ENCODE peak calls at places on chromosomes 13 and 19, in seven cellular contexts. One of them, this sample, is unnamed.

GRCh38 chr19:38057954-38058690 is 151.1 kb downstream of the SIPA1L3 start:
- DNase-seq in ovary: no peak
- DNase-seq in coronary artery: no peak
- DNase-seq in CD8-positive, alpha-beta T cell: no peak
- DNase-seq in fibroblast of the aortic adventitia: no peak
- DNase-seq in type B pancreatic cell: no peak
- DNase-seq in NB4: no peak
- DNase-seq in this sample: no peak

GRCh38 chr13:45681101-45681500 is 21.0 kb upstream of the CBY2 start:
- DNase-seq in ovary: no peak
- DNase-seq in coronary artery: no peak
- DNase-seq in CD8-positive, alpha-beta T cell: no peak
- DNase-seq in fibroblast of the aortic adventitia: no peak
- DNase-seq in type B pancreatic cell: no peak
- DNase-seq in NB4: no peak
- DNase-seq in this sample: no peak

GRCh38 chr13:84821261-84821660 is 939.0 kb upstream of the SLITRK1 start:
- DNase-seq in ovary: no peak
- DNase-seq in coronary artery: no peak
- DNase-seq in CD8-positive, alpha-beta T cell: no peak
- DNase-seq in fibroblast of the aortic adventitia: no peak
- DNase-seq in type B pancreatic cell: no peak
- DNase-seq in NB4: no peak
- DNase-seq in this sample: no peak

GRCh38 chr13:76980075-76980718 is 11.7 kb upstream of the CLN5 start:
- DNase-seq in ovary: peak; percentile 82
- DNase-seq in coronary artery: peak; percentile 84
- DNase-seq in CD8-positive, alpha-beta T cell: peak; percentile 93
- DNase-seq in fibroblast of the aortic adventitia: peak; percentile 55
- DNase-seq in type B pancreatic cell: peak; percentile 91
- DNase-seq in NB4: peak; percentile 76
- DNase-seq in this sample: peak; percentile 93

GRCh38 chr13:23488442-23488841 is 54.9 kb upstream of the SACS start:
- DNase-seq in ovary: no peak
- DNase-seq in coronary artery: no peak
- DNase-seq in CD8-positive, alpha-beta T cell: no peak
- DNase-seq in fibroblast of the aortic adventitia: no peak
- DNase-seq in type B pancreatic cell: no peak
- DNase-seq in NB4: no peak
- DNase-seq in this sample: no peak

GRCh38 chr13:109587689-109588088 is 198.7 kb downstream of the IRS2 start:
- DNase-seq in ovary: no peak
- DNase-seq in coronary artery: no peak
- DNase-seq in CD8-positive, alpha-beta T cell: no peak
- DNase-seq in fibroblast of the aortic adventitia: no peak
- DNase-seq in type B pancreatic cell: no peak
- DNase-seq in NB4: no peak
- DNase-seq in this sample: no peak

GRCh38 chr19:2230807-2231533 is 5.2 kb downstream of the PLEKHJ1 start:
- DNase-seq in ovary: no peak
- DNase-seq in coronary artery: no peak
- DNase-seq in CD8-positive, alpha-beta T cell: no peak
- DNase-seq in fibroblast of the aortic adventitia: no peak
- DNase-seq in type B pancreatic cell: no peak
- DNase-seq in NB4: no peak
- DNase-seq in this sample: no peak

GRCh38 chr13:114115191-114115671 is 17.2 kb downstream of the RASA3 start:
- DNase-seq in ovary: no peak
- DNase-seq in coronary artery: no peak
- DNase-seq in CD8-positive, alpha-beta T cell: no peak
- DNase-seq in fibroblast of the aortic adventitia: peak; percentile 78
- DNase-seq in type B pancreatic cell: no peak
- DNase-seq in NB4: peak; percentile 96
- DNase-seq in this sample: peak; percentile 48

GRCh38 chr13:38952827-38953226 is 37.8 kb downstream of the STOML3 start:
- DNase-seq in ovary: no peak
- DNase-seq in coronary artery: no peak
- DNase-seq in CD8-positive, alpha-beta T cell: no peak
- DNase-seq in fibroblast of the aortic adventitia: no peak
- DNase-seq in type B pancreatic cell: no peak
- DNase-seq in NB4: no peak
- DNase-seq in this sample: no peak

GRCh38 chr19:12841094-12841493 is 2.8 kb downstream of the MAST1 start:
- DNase-seq in ovary: no peak
- DNase-seq in coronary artery: no peak
- DNase-seq in CD8-positive, alpha-beta T cell: no peak
- DNase-seq in fibroblast of the aortic adventitia: peak; percentile 22
- DNase-seq in type B pancreatic cell: peak; percentile 83
- DNase-seq in NB4: no peak
- DNase-seq in this sample: no peak

GRCh38 chr13:40306817-40307216 is 359.6 kb downstream of the FOXO1 start:
- DNase-seq in ovary: no peak
- DNase-seq in coronary artery: no peak
- DNase-seq in CD8-positive, alpha-beta T cell: no peak
- DNase-seq in fibroblast of the aortic adventitia: no peak
- DNase-seq in type B pancreatic cell: no peak
- DNase-seq in NB4: no peak
- DNase-seq in this sample: no peak

GRCh38 chr19:30525383-30525782 is 153.2 kb downstream of the ZNF536 start:
- DNase-seq in ovary: no peak
- DNase-seq in coronary artery: peak; percentile 29
- DNase-seq in CD8-positive, alpha-beta T cell: no peak
- DNase-seq in fibroblast of the aortic adventitia: no peak
- DNase-seq in type B pancreatic cell: no peak
- DNase-seq in NB4: no peak
- DNase-seq in this sample: no peak

GRCh38 chr19:42246869-42247630 is 4.6 kb upstream of the GSK3A start:
- DNase-seq in ovary: peak; percentile 53
- DNase-seq in coronary artery: no peak
- DNase-seq in CD8-positive, alpha-beta T cell: no peak
- DNase-seq in fibroblast of the aortic adventitia: no peak
- DNase-seq in type B pancreatic cell: no peak
- DNase-seq in NB4: no peak
- DNase-seq in this sample: no peak

DNA sequence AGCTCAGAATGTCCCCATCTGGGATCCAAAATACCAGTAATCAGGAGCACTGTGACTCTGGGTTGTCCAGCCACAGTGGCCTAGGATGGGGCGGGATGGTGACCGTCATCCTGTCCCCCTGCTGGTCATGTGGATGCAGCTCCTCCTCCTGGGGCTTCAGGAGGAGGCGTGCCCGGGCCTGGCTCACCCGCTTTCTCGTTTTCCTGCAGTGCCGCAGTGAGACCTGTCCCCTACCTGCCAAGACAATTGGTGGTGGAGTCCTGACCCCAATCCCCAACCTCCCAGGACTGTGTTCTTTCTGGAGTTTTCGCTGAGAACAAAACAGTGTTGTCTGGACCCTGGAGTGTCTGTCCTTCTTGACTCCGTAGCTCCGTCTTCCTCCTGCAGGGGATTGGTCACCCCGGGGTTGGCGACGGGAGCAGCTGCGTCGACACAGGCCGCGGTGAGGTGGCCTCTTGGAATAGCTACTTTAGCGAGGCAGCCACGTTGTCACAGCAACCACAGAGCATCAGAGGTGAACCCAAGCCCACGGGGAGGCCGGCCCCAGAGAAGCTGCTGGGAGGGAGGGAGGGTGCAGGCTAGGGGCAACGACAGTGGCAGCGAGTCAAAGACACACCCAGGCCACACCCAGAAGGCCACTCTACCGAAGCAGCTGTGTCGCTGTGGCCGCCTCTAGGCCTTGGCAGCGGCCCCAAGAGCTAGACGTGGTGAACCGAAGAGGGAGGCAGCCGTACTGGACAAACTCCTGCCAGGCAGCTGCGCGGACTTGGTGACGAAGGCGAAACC is 10.1 kb upstream of the EMC10 start:
- DNase-seq in ovary: no peak
- DNase-seq in coronary artery: no peak
- DNase-seq in CD8-positive, alpha-beta T cell: no peak
- DNase-seq in fibroblast of the aortic adventitia: no peak
- DNase-seq in type B pancreatic cell: no peak
- DNase-seq in NB4: no peak
- DNase-seq in this sample: no peak
- TF ChIP-seq CTCF in ovary: no peak
- TF ChIP-seq CTCF in coronary artery: no peak
- TF ChIP-seq CTCF in CD8-positive, alpha-beta T cell: no peak
- TF ChIP-seq CTCF in fibroblast of the aortic adventitia: no peak
- TF ChIP-seq CTCF in type B pancreatic cell: peak; percentile 77
- TF ChIP-seq CTCF in NB4: no peak
- TF ChIP-seq CTCF in this sample: no peak

DNA sequence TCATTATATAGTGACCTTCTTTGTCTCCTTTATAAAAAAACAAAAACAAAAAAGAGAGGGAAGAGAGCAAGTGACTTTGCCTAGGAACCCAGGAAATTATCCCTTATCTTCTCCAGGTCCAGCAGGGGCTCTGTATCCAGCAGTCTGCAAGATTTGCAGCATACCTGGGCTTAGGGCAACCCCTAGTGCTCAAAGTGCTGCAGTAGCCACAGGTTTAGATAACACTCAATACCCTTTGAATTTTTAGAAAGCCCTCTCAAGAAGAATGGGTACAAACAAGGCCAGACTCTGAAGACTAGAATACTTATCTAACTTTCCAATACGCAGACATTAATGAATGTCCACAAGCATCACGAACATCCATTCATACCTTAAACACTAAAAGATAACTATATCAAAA is 43.2 kb downstream of the CCNA1 start:
- DNase-seq in ovary: no peak
- DNase-seq in coronary artery: no peak
- DNase-seq in CD8-positive, alpha-beta T cell: no peak
- DNase-seq in fibroblast of the aortic adventitia: peak; percentile 32
- DNase-seq in type B pancreatic cell: no peak
- DNase-seq in NB4: peak; percentile 58
- DNase-seq in this sample: no peak
- TF ChIP-seq CTCF in ovary: no peak
- TF ChIP-seq CTCF in coronary artery: no peak
- TF ChIP-seq CTCF in CD8-positive, alpha-beta T cell: no peak
- TF ChIP-seq CTCF in fibroblast of the aortic adventitia: peak; percentile 19
- TF ChIP-seq CTCF in type B pancreatic cell: no peak
- TF ChIP-seq CTCF in NB4: peak; percentile 39
- TF ChIP-seq CTCF in this sample: no peak

DNA sequence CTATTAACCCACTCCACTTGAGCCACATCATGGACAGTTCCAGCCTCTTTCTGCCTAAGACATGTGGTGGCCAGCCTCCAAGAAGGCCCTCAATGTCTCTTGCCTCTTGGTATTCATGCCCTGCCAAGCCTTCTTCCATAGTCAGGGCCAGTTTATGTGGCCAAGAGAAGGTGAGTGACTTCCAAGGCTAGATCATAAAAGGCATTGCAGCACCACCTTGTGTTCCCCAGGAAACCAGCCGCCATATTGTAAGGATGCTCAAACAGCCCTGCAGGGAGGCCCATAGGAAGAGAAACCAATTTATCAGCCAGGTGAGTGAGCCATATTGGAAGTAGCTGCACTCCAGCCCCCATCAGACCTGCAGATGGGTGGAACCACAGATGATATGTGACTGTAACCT is 12.3 kb upstream of the DNMT1 start:
- DNase-seq in ovary: no peak
- DNase-seq in coronary artery: no peak
- DNase-seq in CD8-positive, alpha-beta T cell: no peak
- DNase-seq in fibroblast of the aortic adventitia: no peak
- DNase-seq in type B pancreatic cell: no peak
- DNase-seq in NB4: peak; percentile 58
- DNase-seq in this sample: no peak
- TF ChIP-seq CTCF in ovary: no peak
- TF ChIP-seq CTCF in coronary artery: no peak
- TF ChIP-seq CTCF in CD8-positive, alpha-beta T cell: no peak
- TF ChIP-seq CTCF in fibroblast of the aortic adventitia: no peak
- TF ChIP-seq CTCF in type B pancreatic cell: no peak
- TF ChIP-seq CTCF in NB4: peak; percentile 15
- TF ChIP-seq CTCF in this sample: no peak

GRCh38 chr19:48714759-48715261 is 4.7 kb downstream of the MAMSTR start:
- DNase-seq in ovary: no peak
- DNase-seq in coronary artery: no peak
- DNase-seq in CD8-positive, alpha-beta T cell: no peak
- DNase-seq in fibroblast of the aortic adventitia: no peak
- DNase-seq in type B pancreatic cell: no peak
- DNase-seq in NB4: no peak
- DNase-seq in this sample: no peak

GRCh38 chr19:48715276-48715675 is 4.2 kb downstream of the MAMSTR start:
- DNase-seq in ovary: peak; percentile 70
- DNase-seq in coronary artery: peak; percentile 79
- DNase-seq in CD8-positive, alpha-beta T cell: no peak
- DNase-seq in fibroblast of the aortic adventitia: no peak
- DNase-seq in type B pancreatic cell: no peak
- DNase-seq in NB4: no peak
- DNase-seq in this sample: no peak

GRCh38 chr19:48711106-48711662 is 8.3 kb downstream of the MAMSTR start:
- DNase-seq in ovary: no peak
- DNase-seq in coronary artery: no peak
- DNase-seq in CD8-positive, alpha-beta T cell: no peak
- DNase-seq in fibroblast of the aortic adventitia: no peak
- DNase-seq in type B pancreatic cell: no peak
- DNase-seq in NB4: no peak
- DNase-seq in this sample: no peak

GRCh38 chr19:48713864-48714755 is 5.4 kb downstream of the MAMSTR start:
- DNase-seq in ovary: peak; percentile 99
- DNase-seq in coronary artery: peak; percentile 99
- DNase-seq in CD8-positive, alpha-beta T cell: peak; percentile 97
- DNase-seq in fibroblast of the aortic adventitia: peak; percentile 99
- DNase-seq in type B pancreatic cell: peak; percentile 100
- DNase-seq in NB4: peak; percentile 100
- DNase-seq in this sample: peak; percentile 99

GRCh38 chr19:48713041-48713863 is 6.3 kb downstream of the MAMSTR start:
- DNase-seq in ovary: peak; percentile 54
- DNase-seq in coronary artery: peak; percentile 73
- DNase-seq in CD8-positive, alpha-beta T cell: no peak
- DNase-seq in fibroblast of the aortic adventitia: no peak
- DNase-seq in type B pancreatic cell: no peak
- DNase-seq in NB4: peak; percentile 60
- DNase-seq in this sample: no peak
- TF ChIP-seq CTCF in ovary: no peak
- TF ChIP-seq CTCF in coronary artery: no peak
- TF ChIP-seq CTCF in CD8-positive, alpha-beta T cell: peak; percentile 28
- TF ChIP-seq CTCF in fibroblast of the aortic adventitia: peak; percentile 42
- TF ChIP-seq CTCF in type B pancreatic cell: peak; percentile 58
- TF ChIP-seq CTCF in NB4: peak; percentile 32
- TF ChIP-seq CTCF in this sample: no peak